ENCODE peak calls at places on chromosomes 13 and 19, in four cellular contexts. P is body of pancreas, N is neural progenitor cell, O is heart right ventricle. F is an unnamed sample.

GRCh38 chr19:38917921-38918491 is 6.0 kb upstream of the CCER2 start:
- DNase-seq in P (no peak), N (peak; percentile 26), O (no peak), F (no peak)

GRCh38 chr13:65926750-65927171 is 1303.4 kb downstream of the PCDH9 start:
- DNase-seq in P (peak; percentile 38), N (peak; percentile 60), O (peak; percentile 52), F (no peak)

GRCh38 chr13:61880576-61881283 is 465.1 kb upstream of the PCDH20 start:
- DNase-seq in N (peak; percentile 59), P (no peak), O (no peak), F (no peak)

GRCh38 chr19:18790566-18791314 is at the start of gene COMP:
- DNase-seq in N (peak; percentile 45), O (no peak), P (no peak), F (no peak)

GRCh38 chr19:54254195-54254906 is 2.7 kb downstream of the LILRB5 start:
- DNase-seq in N (no peak), P (no peak), O (no peak), F (no peak)

GRCh38 chr19:639251-640155 is at the start of gene FGF22:
- DNase-seq in O (peak; percentile 96), P (peak; percentile 92), N (peak; percentile 96), F (peak; percentile 98)

GRCh38 chr13:72696590-72696989 is 30.8 kb downstream of the MZT1 start:
- DNase-seq in P (no peak), N (no peak), O (no peak), F (no peak)

GRCh38 chr19:411723-412355 is 2.9 kb upstream of the C2CD4C start:
- DNase-seq in O (no peak), N (no peak), P (no peak), F (no peak)

GRCh38 chr13:27680465-27680864 is 58.8 kb downstream of the POLR1D start:
- DNase-seq in N (no peak), P (no peak), O (no peak), F (no peak)

GRCh38 chr19:38458991-38459390 is 25.5 kb downstream of the RYR1 start:
- DNase-seq in N (no peak), P (no peak), O (no peak), F (no peak)

GRCh38 chr13:48739346-48740037 is 85.8 kb downstream of the CYSLTR2 start:
- DNase-seq in O (no peak), P (no peak), N (no peak), F (no peak)

GRCh38 chr13:44854264-44855060 is 134.8 kb downstream of the NUFIP1 start:
- DNase-seq in O (peak; percentile 61), N (peak; percentile 40), P (peak; percentile 82), F (no peak)

GRCh38 chr19:6509118-6509971 is 7.2 kb upstream of the TUBB4A start:
- DNase-seq in O (no peak), N (no peak), P (peak; percentile 95), F (no peak)

GRCh38 chr19:52786078-52786463 is 520 bp downstream of the ZNF600 start:
- DNase-seq in O (peak; percentile 11), P (peak; percentile 11), N (peak; percentile 35), F (peak; percentile 47)

GRCh38 chr19:1017115-1017905 is 3.6 kb downstream of the TMEM259 start:
- DNase-seq in O (no peak), P (peak; percentile 81), N (no peak), F (no peak)

GRCh38 chr13:83666126-83666525 is 216.1 kb downstream of the SLITRK1 start:
- DNase-seq in O (no peak), N (no peak), P (no peak), F (no peak)

GRCh38 chr19:2554856-2555255 is 78.9 kb downstream of the GADD45B start:
- DNase-seq in P (no peak), N (no peak), O (no peak), F (no peak)

GRCh38 chr19:18419195-18419698 is at the start of gene SSBP4:
- DNase-seq in O (peak; percentile 82), P (peak; percentile 75), N (peak; percentile 91), F (peak; percentile 63)

GRCh38 chr13:43797869-43798268 is 11.1 kb upstream of the ENOX1 start:
- DNase-seq in N (no peak), P (no peak), O (no peak), F (no peak)

GRCh38 chr13:80274643-80275042 is 66.3 kb downstream of the SPRY2 start:
- DNase-seq in N (no peak), P (no peak), O (no peak), F (no peak)

GRCh38 chr19:6393982-6394412 is 1.0 kb upstream of the GTF2F1 start:
- DNase-seq in N (no peak), P (no peak), O (no peak), F (peak; percentile 74)

GRCh38 chr19:42197375-42197817 is 20.1 kb downstream of the DEDD2 start:
- DNase-seq in N (no peak), P (no peak), O (no peak), F (no peak)

GRCh38 chr13:102470283-102470920 is 68.6 kb upstream of the FGF14 start:
- DNase-seq in N (no peak), O (no peak), P (no peak), F (no peak)

GRCh38 chr13:46057251-46058015 is 4.9 kb upstream of the ZC3H13 start:
- DNase-seq in P (no peak), O (no peak), N (peak; percentile 31), F (no peak)

GRCh38 chr13:32426191-32426980 is 1.5 kb downstream of the N4BP2L1 start:
- DNase-seq in P (no peak), N (no peak), O (no peak), F (peak; percentile 55)

GRCh38 chr13:75101997-75102720 is 379.8 kb downstream of the TBC1D4 start:
- DNase-seq in N (peak; percentile 54), O (no peak), P (no peak), F (no peak)

GRCh38 chr19:45446295-45446694 is 21.5 kb upstream of the FOSB start:
- DNase-seq in P (no peak), O (no peak), N (peak; percentile 49), F (no peak)

GRCh38 chr19:55257461-55258411 is 1.1 kb downstream of the PPP6R1 start:
- DNase-seq in N (peak; percentile 34), P (no peak), O (no peak), F (peak; percentile 24)

DNA sequence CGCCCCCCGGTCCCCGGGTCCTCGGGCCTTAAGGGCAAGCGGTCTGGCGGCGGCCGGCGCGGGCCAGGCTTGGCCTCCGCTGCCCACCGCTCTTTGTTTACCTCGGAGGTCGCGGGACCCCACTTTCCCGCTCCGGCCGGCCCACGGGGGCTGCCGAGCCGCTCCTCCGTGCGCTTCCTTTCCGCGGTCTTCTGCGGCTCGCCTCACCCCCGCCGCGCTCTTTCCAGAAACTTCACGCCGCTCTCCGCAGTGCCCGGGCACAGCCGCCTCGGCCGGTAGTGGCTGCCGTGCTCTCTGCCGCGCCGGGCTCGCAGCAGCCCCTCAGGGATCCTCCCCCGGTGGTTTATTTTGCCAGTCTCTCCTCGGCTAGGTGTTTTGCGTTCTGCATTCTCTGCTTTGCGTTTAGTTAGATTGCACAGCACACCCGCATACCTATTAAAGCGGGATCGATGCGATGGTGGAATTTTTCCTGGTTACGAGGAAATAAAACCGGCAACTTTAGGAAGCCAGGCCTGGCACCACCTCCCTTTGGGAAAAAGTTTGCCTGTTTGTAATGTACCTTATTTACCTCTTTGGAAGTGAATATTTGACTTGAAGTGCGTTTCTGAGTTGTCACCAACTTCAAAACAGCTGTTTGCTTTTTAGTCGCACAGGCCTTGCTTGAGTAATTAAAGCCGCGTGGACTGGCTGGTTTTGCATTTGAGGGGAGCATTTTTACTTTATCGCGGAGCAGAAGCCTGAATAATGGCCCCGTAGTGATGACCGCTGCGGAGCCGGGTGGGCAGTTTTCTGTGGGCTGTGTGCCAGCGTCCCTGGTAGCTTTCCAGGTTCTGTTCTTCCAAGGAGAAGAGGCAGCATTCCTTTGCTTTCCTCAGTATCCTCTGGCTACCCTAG is 787 bp downstream of the NAA16 start:
- DNase-seq in P (peak; percentile 65), N (peak; percentile 62), O (peak; percentile 49), F (peak; percentile 57)
- H3K27ac ChIP-seq in P (peak overlapping the region; percentile 97), N (peak overlapping the region; percentile 95), O (peak overlapping the region; percentile 92), F (peak overlapping the region; percentile 83)

GRCh38 chr19:43839139-43839538 is 12.0 kb downstream of the ZNF283 start:
- DNase-seq in P (no peak), N (no peak), O (no peak), F (no peak)

GRCh38 chr19:43847884-43848283 is 20.8 kb downstream of the ZNF283 start:
- DNase-seq in N (peak; percentile 2), P (no peak), O (no peak), F (no peak)

GRCh38 chr19:43847246-43847645 is 20.1 kb downstream of the ZNF283 start:
- DNase-seq in N (no peak), O (no peak), P (no peak), F (no peak)

GRCh38 chr19:43841990-43842389 is 14.9 kb downstream of the ZNF283 start:
- DNase-seq in N (no peak), P (no peak), O (no peak), F (no peak)
- TF ChIP-seq CTCF in N (no peak), P (no peak), O (no peak), F (no peak)

DNA sequence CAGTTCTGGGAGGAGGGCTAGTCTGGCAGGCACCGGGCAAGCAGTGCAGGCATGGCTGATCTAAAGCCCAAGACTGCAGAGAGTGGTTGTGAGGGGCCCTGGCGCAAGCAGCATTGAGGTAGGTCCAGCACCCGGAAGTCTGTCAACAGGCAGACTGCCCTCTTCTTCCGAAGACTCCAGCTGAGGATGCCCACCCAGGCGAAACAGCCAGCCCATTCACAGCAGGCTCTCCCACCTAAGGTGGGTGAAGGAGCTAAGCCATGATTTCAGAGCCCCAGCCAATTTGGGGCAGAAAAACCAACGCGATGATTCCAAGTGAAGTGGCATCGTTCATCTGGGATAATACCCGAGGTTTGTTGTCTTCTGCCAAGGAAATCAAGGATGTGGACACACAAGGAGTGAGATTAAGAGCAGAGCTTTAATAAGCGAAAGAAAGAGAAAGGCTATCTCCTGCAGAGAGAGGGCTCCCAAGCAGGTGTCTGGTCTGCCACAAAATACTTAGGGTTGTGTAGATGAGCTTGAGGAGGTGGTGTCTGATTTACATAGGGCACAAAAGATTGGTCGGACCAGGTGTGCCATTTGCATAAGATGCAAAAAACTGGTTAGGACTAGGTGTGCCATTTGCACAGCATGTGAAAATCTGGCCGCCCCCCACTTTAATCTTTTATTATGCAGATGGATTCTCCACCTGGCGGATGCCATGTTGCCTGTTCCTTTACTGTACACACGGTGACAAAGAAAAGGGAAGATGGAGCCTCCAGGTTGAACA is 22.6 kb downstream of the FAM124A start:
- DNase-seq in N (no peak), O (no peak), P (no peak), F (no peak)
- H3K27ac ChIP-seq in N (peak overlapping the region; percentile 40), O (no peak overlapping the region), P (no peak overlapping the region), F (no peak overlapping the region)

DNA sequence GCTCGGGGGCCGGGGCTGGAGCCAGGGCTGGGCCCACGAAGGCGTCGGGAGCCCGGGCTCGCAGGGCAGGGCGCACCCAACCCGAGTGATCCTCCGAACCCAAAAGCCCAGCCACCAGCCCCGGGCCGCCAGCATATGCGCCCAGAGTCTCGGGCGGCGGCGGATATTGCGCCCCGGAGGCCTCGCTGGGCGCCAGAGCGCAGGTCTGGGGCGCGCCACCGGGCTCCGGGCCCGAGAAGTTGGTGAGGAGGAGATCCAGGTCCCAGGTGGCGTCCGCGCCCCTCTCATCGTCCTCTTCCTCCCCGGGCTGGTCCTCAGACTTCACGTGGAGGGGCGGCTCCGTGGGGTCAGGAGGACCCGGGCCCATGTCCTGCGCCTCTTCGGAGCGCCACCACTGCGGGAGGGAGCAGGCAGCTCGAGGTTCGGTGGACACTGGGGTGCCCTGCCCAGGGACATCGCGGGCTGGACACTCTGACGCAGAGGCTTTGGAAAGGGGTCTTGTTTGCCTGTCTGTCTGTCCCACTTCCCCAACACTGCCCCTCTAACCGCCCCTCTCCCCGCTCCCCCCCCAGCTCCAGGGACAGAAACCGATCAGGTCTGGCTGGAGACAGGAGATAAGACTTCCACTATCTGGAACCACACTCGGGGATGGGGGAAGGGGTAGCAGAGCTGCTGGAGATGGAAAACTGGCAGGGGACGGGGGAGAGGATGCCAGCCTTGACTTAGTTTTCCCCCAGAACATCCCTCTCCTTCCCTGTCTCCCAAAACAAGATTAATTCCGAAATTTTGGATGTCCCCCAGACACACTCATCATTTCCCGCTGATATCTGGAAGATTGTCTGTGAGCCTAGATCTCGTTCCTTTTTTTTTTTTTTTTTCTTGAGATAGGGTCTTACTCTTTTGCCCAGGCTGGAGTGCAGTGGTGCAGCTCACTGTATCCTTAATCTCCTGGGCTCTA is 973 bp downstream of the KLF1 start:
- DNase-seq in O (no peak), N (peak; percentile 34), P (no peak), F (no peak)
- TF ChIP-seq CTCF in O (no peak), N (peak; percentile 12), P (no peak), F (no peak)

F was measured in CD8-positive, alpha-beta T cell.